ENCODE peak calls at places on chromosomes 3 and 15, in ten cellular contexts. One of them, this sample, is unnamed.
A peak's percentile ranks its signal among the peaks of the same experiment; 100 is the strongest.

GRCh38 chr3:47430606-47431005 is 45.1 kb downstream of the SCAP start:
- DNase-seq in activated T-cell treated with anti-CD3 and anti-CD28 coated beads for 1 hour: no peak
- DNase-seq in effector memory CD4-positive, alpha-beta T cell: no peak
- DNase-seq in C1 segment of cervical spinal cord: no peak
- DNase-seq in cardiac septum: peak; percentile 49
- DNase-seq in CD8-positive, alpha-beta memory T cell: no peak
- DNase-seq in NCI-H748 treated with DMSO at 0.1 percent for 48 hours: no peak
- DNase-seq in Jurkat, Clone E6-1: no peak
- DNase-seq in substantia nigra: no peak
- DNase-seq in GM12892: no peak
- DNase-seq in this sample: no peak

GRCh38 chr3:190385835-190386688 is 1.9 kb upstream of the CLDN16 start:
- DNase-seq in activated T-cell treated with anti-CD3 and anti-CD28 coated beads for 1 hour: no peak
- DNase-seq in effector memory CD4-positive, alpha-beta T cell: no peak
- DNase-seq in C1 segment of cervical spinal cord: no peak
- DNase-seq in cardiac septum: no peak
- DNase-seq in CD8-positive, alpha-beta memory T cell: no peak
- DNase-seq in NCI-H748 treated with DMSO at 0.1 percent for 48 hours: no peak
- DNase-seq in Jurkat, Clone E6-1: no peak
- DNase-seq in substantia nigra: no peak
- DNase-seq in GM12892: no peak
- DNase-seq in this sample: no peak

GRCh38 chr15:25743160-25743908 is 119.8 kb downstream of the ATP10A start:
- DNase-seq in activated T-cell treated with anti-CD3 and anti-CD28 coated beads for 1 hour: no peak
- DNase-seq in effector memory CD4-positive, alpha-beta T cell: no peak
- DNase-seq in C1 segment of cervical spinal cord: no peak
- DNase-seq in cardiac septum: no peak
- DNase-seq in CD8-positive, alpha-beta memory T cell: no peak
- DNase-seq in NCI-H748 treated with DMSO at 0.1 percent for 48 hours: no peak
- DNase-seq in Jurkat, Clone E6-1: no peak
- DNase-seq in substantia nigra: no peak
- DNase-seq in GM12892: no peak
- DNase-seq in this sample: no peak

GRCh38 chr15:52808441-52808840 is 18.3 kb upstream of the ONECUT1 start:
- DNase-seq in activated T-cell treated with anti-CD3 and anti-CD28 coated beads for 1 hour: no peak
- DNase-seq in effector memory CD4-positive, alpha-beta T cell: no peak
- DNase-seq in C1 segment of cervical spinal cord: no peak
- DNase-seq in cardiac septum: no peak
- DNase-seq in CD8-positive, alpha-beta memory T cell: no peak
- DNase-seq in NCI-H748 treated with DMSO at 0.1 percent for 48 hours: no peak
- DNase-seq in Jurkat, Clone E6-1: no peak
- DNase-seq in substantia nigra: no peak
- DNase-seq in GM12892: no peak
- DNase-seq in this sample: no peak

GRCh38 chr3:133887075-133887950 is 8.4 kb downstream of the RAB6B start:
- DNase-seq in activated T-cell treated with anti-CD3 and anti-CD28 coated beads for 1 hour: no peak
- DNase-seq in effector memory CD4-positive, alpha-beta T cell: no peak
- DNase-seq in C1 segment of cervical spinal cord: no peak
- DNase-seq in cardiac septum: peak; percentile 54
- DNase-seq in CD8-positive, alpha-beta memory T cell: no peak
- DNase-seq in NCI-H748 treated with DMSO at 0.1 percent for 48 hours: no peak
- DNase-seq in Jurkat, Clone E6-1: no peak
- DNase-seq in substantia nigra: no peak
- DNase-seq in GM12892: no peak
- DNase-seq in this sample: no peak

GRCh38 chr15:83170474-83171165 is 37.0 kb downstream of the HDGFL3 start:
- DNase-seq in activated T-cell treated with anti-CD3 and anti-CD28 coated beads for 1 hour: no peak
- DNase-seq in effector memory CD4-positive, alpha-beta T cell: no peak
- DNase-seq in C1 segment of cervical spinal cord: no peak
- DNase-seq in cardiac septum: no peak
- DNase-seq in CD8-positive, alpha-beta memory T cell: no peak
- DNase-seq in NCI-H748 treated with DMSO at 0.1 percent for 48 hours: no peak
- DNase-seq in Jurkat, Clone E6-1: no peak
- DNase-seq in substantia nigra: no peak
- DNase-seq in GM12892: no peak
- DNase-seq in this sample: no peak

GRCh38 chr15:26722621-26723160 is 50.2 kb downstream of the GABRB3 start:
- DNase-seq in activated T-cell treated with anti-CD3 and anti-CD28 coated beads for 1 hour: no peak
- DNase-seq in effector memory CD4-positive, alpha-beta T cell: no peak
- DNase-seq in C1 segment of cervical spinal cord: no peak
- DNase-seq in cardiac septum: no peak
- DNase-seq in CD8-positive, alpha-beta memory T cell: no peak
- DNase-seq in NCI-H748 treated with DMSO at 0.1 percent for 48 hours: no peak
- DNase-seq in Jurkat, Clone E6-1: no peak
- DNase-seq in substantia nigra: no peak
- DNase-seq in GM12892: no peak
- DNase-seq in this sample: no peak

GRCh38 chr3:178532414-178532813 is 3.8 kb upstream of the KCNMB2 start:
- DNase-seq in activated T-cell treated with anti-CD3 and anti-CD28 coated beads for 1 hour: no peak
- DNase-seq in effector memory CD4-positive, alpha-beta T cell: no peak
- DNase-seq in C1 segment of cervical spinal cord: no peak
- DNase-seq in cardiac septum: no peak
- DNase-seq in CD8-positive, alpha-beta memory T cell: no peak
- DNase-seq in NCI-H748 treated with DMSO at 0.1 percent for 48 hours: no peak
- DNase-seq in Jurkat, Clone E6-1: no peak
- DNase-seq in substantia nigra: no peak
- DNase-seq in GM12892: no peak
- DNase-seq in this sample: no peak